ENCODE peak calls at places on chromosomes 13 and 19, in six cellular contexts. D, J, H, V, W and Q are unnamed samples.

GRCh38 chr13:30334663-30335386 is 27.5 kb upstream of the KATNAL1 start:
- DNase-seq in D (no peak), J (peak; percentile 38), H (no peak), V (peak; percentile 32), W (peak; percentile 53), Q (peak; percentile 53)

GRCh38 chr19:1489463-1489971 is 633 bp downstream of the PCSK4 start:
- DNase-seq in D (no peak), J (peak; percentile 25), H (no peak), V (peak; percentile 43), W (no peak), Q (peak; percentile 54)

GRCh38 chr13:53782400-53783030 is 753.9 kb downstream of the OLFM4 start:
- DNase-seq in D (no peak), J (peak; percentile 30), H (no peak), V (peak; percentile 25), W (peak; percentile 31), Q (peak; percentile 59)

GRCh38 chr19:5292843-5293606 is 47.6 kb downstream of the PTPRS start:
- DNase-seq in D (peak; percentile 80), J (peak; percentile 99), H (peak; percentile 45), V (peak; percentile 55), W (peak; percentile 44), Q (peak; percentile 99)

GRCh38 chr19:39381910-39382611 is 8.8 kb downstream of the PAF1 start:
- DNase-seq in D (no peak), J (no peak), H (no peak), V (peak; percentile 38), W (no peak), Q (no peak)

GRCh38 chr19:33784432-33784831 is 12.2 kb upstream of the KCTD15 start:
- DNase-seq in D (no peak), J (no peak), H (no peak), V (no peak), W (no peak), Q (no peak)

GRCh38 chr13:27200413-27201066 is 28.9 kb upstream of the USP12 start:
- DNase-seq in D (no peak), J (no peak), H (no peak), V (no peak), W (no peak), Q (no peak)

GRCh38 chr19:23318143-23318542 is 67.9 kb upstream of the ZNF724 start:
- DNase-seq in D (peak; percentile 9), J (no peak), H (no peak), V (peak; percentile 12), W (no peak), Q (no peak)

GRCh38 chr19:39310558-39311311 is 9.9 kb downstream of the LRFN1 start:
- DNase-seq in D (peak; percentile 22), J (no peak), H (no peak), V (no peak), W (no peak), Q (peak; percentile 77)

GRCh38 chr13:42548731-42549554 is 25.0 kb upstream of the TNFSF11 start:
- DNase-seq in D (no peak), J (no peak), H (no peak), V (peak; percentile 36), W (peak; percentile 27), Q (no peak)

GRCh38 chr13:99575376-99575775 is 74.1 kb downstream of the TM9SF2 start:
- DNase-seq in D (no peak), J (no peak), H (no peak), V (no peak), W (no peak), Q (no peak)

GRCh38 chr19:8158411-8159074 is 9.2 kb upstream of the FBN3 start:
- DNase-seq in D (peak; percentile 41), J (peak; percentile 78), H (peak; percentile 40), V (peak; percentile 59), W (peak; percentile 63), Q (peak; percentile 74)

GRCh38 chr13:35923347-35923746 is 207.8 kb downstream of the DCLK1 start:
- DNase-seq in D (no peak), J (no peak), H (no peak), V (peak; percentile 60), W (no peak), Q (no peak)

GRCh38 chr13:60627071-60627686 is 230.2 kb downstream of the TDRD3 start:
- DNase-seq in D (peak; percentile 1), J (peak; percentile 51), H (no peak), V (peak; percentile 21), W (no peak), Q (peak; percentile 69)

GRCh38 chr13:72760189-72760588 is 21.5 kb downstream of the DIS3 start:
- DNase-seq in D (no peak), J (no peak), H (no peak), V (no peak), W (no peak), Q (no peak)

GRCh38 chr19:3253270-3253669 is 28.8 kb downstream of the CELF5 start:
- DNase-seq in D (no peak), J (no peak), H (no peak), V (no peak), W (no peak), Q (no peak)

GRCh38 chr13:112634102-112634501 is 46.1 kb upstream of the TUBGCP3 start:
- DNase-seq in D (no peak), J (no peak), H (no peak), V (no peak), W (no peak), Q (no peak)

GRCh38 chr19:44003461-44004134 is 841 bp downstream of the ZNF230 start:
- DNase-seq in D (no peak), J (no peak), H (no peak), V (no peak), W (no peak), Q (peak; percentile 12)

GRCh38 chr13:40762849-40763248 is 8.1 kb downstream of the MRPS31 start:
- DNase-seq in D (no peak), J (no peak), H (no peak), V (no peak), W (no peak), Q (no peak)

GRCh38 chr19:16377521-16377920 is 52.9 kb downstream of the KLF2 start:
- DNase-seq in D (no peak), J (no peak), H (no peak), V (peak; percentile 64), W (no peak), Q (no peak)

GRCh38 chr13:76720827-76721226 is 165.4 kb downstream of the KCTD12 start:
- DNase-seq in D (no peak), J (no peak), H (no peak), V (no peak), W (no peak), Q (no peak)

GRCh38 chr13:28684257-28684656 is 25.3 kb downstream of the POMP start:
- DNase-seq in D (no peak), J (no peak), H (no peak), V (no peak), W (peak; percentile 21), Q (peak; percentile 68)

GRCh38 chr13:103772576-103772975 is 706.4 kb upstream of the SLC10A2 start:
- DNase-seq in D (no peak), J (no peak), H (no peak), V (no peak), W (no peak), Q (peak; percentile 20)

GRCh38 chr13:112967666-112968379 is 1.2 kb upstream of the MCF2L start:
- DNase-seq in D (no peak), J (no peak), H (no peak), V (no peak), W (no peak), Q (no peak)

GRCh38 chr13:43572601-43573360 is 214.0 kb downstream of the ENOX1 start:
- DNase-seq in D (no peak), J (no peak), H (no peak), V (peak; percentile 81), W (no peak), Q (no peak)

GRCh38 chr13:101204270-101205011 is 211.9 kb downstream of the NALCN start:
- DNase-seq in D (no peak), J (peak; percentile 18), H (no peak), V (no peak), W (no peak), Q (no peak)